ENCODE peak calls at places on chromosome 18, in four cellular contexts. W is K562, P is A549, L is IMR-90. Z is an unnamed sample.

GRCh38 chr18:13520306-13520705 is 206.1 kb downstream of the FAM210A start:
- DNase-seq in W (no peak), P (no peak), L (no peak), Z (no peak)

GRCh38 chr18:2168022-2168421 is 403.3 kb downstream of the METTL4 start:
- DNase-seq in P (no peak), L (no peak), W (no peak), Z (no peak)

GRCh38 chr18:10270160-10270571 is 184.3 kb upstream of the APCDD1 start:
- DNase-seq in P (no peak), W (no peak), L (peak; percentile 44), Z (no peak)

GRCh38 chr18:7090771-7091170 is 26.8 kb downstream of the LAMA1 start:
- DNase-seq in P (no peak), L (peak; percentile 26), W (no peak), Z (no peak)

GRCh38 chr18:26656944-26657536 is 108.7 kb upstream of the KCTD1 start:
- DNase-seq in L (peak; percentile 36), P (peak; percentile 35), W (no peak), Z (peak; percentile 67)

GRCh38 chr18:25950321-25950720 is 140.1 kb downstream of the SS18 start:
- DNase-seq in P (no peak), W (no peak), L (no peak), Z (no peak)

GRCh38 chr18:3058328-3059191 is 45.6 kb upstream of the LPIN2 start:
- DNase-seq in P (no peak), W (no peak), L (no peak), Z (no peak)

GRCh38 chr18:28013064-28013463 is 163.9 kb downstream of the CDH2 start:
- DNase-seq in W (no peak), P (no peak), L (peak; percentile 23), Z (no peak)

GRCh38 chr18:21735452-21736015 is 5.1 kb upstream of the MIB1 start:
- DNase-seq in W (peak; percentile 95), P (no peak), L (peak; percentile 73), Z (no peak)

GRCh38 chr18:75139226-75139911 is 69.6 kb downstream of the PTGR3 start:
- DNase-seq in W (no peak), P (no peak), L (no peak), Z (no peak)

GRCh38 chr18:47448956-47449355 is 197.5 kb upstream of the SKOR2 start:
- DNase-seq in L (no peak), P (no peak), W (no peak), Z (no peak)

GRCh38 chr18:77320960-77321559 is 71.4 kb downstream of the GALR1 start:
- DNase-seq in W (no peak), P (no peak), L (no peak), Z (no peak)

GRCh38 chr18:13141209-13141608 is 77.4 kb upstream of the LDLRAD4 start:
- DNase-seq in L (no peak), P (no peak), W (no peak), Z (no peak)

GRCh38 chr18:67217551-67218166 is 298.9 kb downstream of the DSEL start:
- DNase-seq in P (peak; percentile 1), L (peak; percentile 78), W (peak; percentile 44), Z (peak; percentile 10)

GRCh38 chr18:69787825-69788547 is 159.7 kb downstream of the CD226 start:
- DNase-seq in L (peak; percentile 83), W (peak; percentile 2), P (no peak), Z (no peak)

GRCh38 chr18:8217041-8217564 is 392.1 kb upstream of the RAB12 start:
- DNase-seq in P (no peak), W (no peak), L (peak; percentile 18), Z (no peak)

GRCh38 chr18:10977042-10977441 is 172.3 kb downstream of the PIEZO2 start:
- DNase-seq in P (no peak), W (no peak), L (no peak), Z (no peak)

GRCh38 chr18:80034852-80035406 is 695 bp downstream of the RBFA start:
- DNase-seq in P (no peak), L (no peak), W (no peak), Z (no peak)

GRCh38 chr18:2293109-2293839 is 278.0 kb downstream of the METTL4 start:
- DNase-seq in W (no peak), L (no peak), P (no peak), Z (no peak)

GRCh38 chr18:76765649-76766048 is 56.7 kb upstream of the ZNF236 start:
- DNase-seq in W (no peak), P (no peak), L (no peak), Z (no peak)

GRCh38 chr18:22167091-22167470 is 2.3 kb upstream of the GATA6 start:
- DNase-seq in W (no peak), P (peak; percentile 5), L (no peak), Z (no peak)

GRCh38 chr18:48800479-48800876 is 150.3 kb downstream of the SMAD7 start:
- DNase-seq in L (no peak), P (no peak), W (no peak), Z (no peak)

GRCh38 chr18:22723221-22723620 is 209.9 kb upstream of the RBBP8 start:
- DNase-seq in P (no peak), L (no peak), W (no peak), Z (no peak)

GRCh38 chr18:42274488-42275137 is 319.6 kb downstream of the PIK3C3 start:
- DNase-seq in L (peak; percentile 10), W (no peak), P (no peak), Z (no peak)

GRCh38 chr18:21210278-21210677 is 31.8 kb upstream of the GREB1L start:
- DNase-seq in L (no peak), P (no peak), W (no peak), Z (no peak)

GRCh38 chr18:79366177-79367094 is 29.3 kb upstream of the NFATC1 start:
- DNase-seq in L (peak; percentile 95), W (no peak), P (no peak), Z (no peak)

GRCh38 chr18:985301-985700 is 80.6 kb downstream of the ADCYAP1 start:
- DNase-seq in L (no peak), P (no peak), W (no peak), Z (no peak)

GRCh38 chr18:11783716-11784331 is 67.4 kb upstream of the CHMP1B start:
- DNase-seq in W (no peak), L (no peak), P (no peak), Z (no peak)

GRCh38 chr18:49907346-49907929 is 94.1 kb upstream of the ACAA2 start:
- DNase-seq in W (no peak), L (no peak), P (no peak), Z (no peak)
- TF ChIP-seq BHLHE40 in W (no peak), L (no peak), P (no peak), Z (no peak)

DNA sequence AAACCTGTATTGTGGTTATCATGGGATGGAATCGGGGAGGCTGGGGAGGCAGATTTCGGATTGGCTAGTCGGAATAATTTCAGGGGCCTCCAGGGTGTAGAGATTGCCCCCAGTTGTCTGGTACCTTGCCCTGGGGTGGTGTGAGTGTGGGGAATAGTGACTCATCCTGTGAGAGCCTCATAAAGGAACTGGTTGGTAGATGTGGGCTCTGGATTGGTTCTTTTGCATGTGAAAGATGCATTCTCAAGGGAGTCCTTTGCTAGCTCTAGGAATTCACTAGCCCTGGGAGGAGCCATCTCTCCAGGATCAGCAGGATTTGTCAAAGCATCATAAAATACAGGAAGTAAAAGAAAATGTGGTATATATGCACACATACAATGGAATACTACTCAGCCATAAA is 331.6 kb downstream of the SETBP1 start:
- DNase-seq in L (no peak), W (no peak), P (no peak), Z (no peak)
- TF ChIP-seq BHLHE40 in L (no peak), W (no peak), P (no peak), Z (no peak)

GRCh38 chr18:73235491-73235890 is 367.7 kb upstream of the NETO1 start:
- DNase-seq in L (peak; percentile 97), W (no peak), P (peak; percentile 1), Z (no peak)

GRCh38 chr18:73240899-73241298 is 373.1 kb upstream of the NETO1 start:
- DNase-seq in L (no peak), W (no peak), P (no peak), Z (no peak)

GRCh38 chr18:73232933-73233332 is 365.1 kb upstream of the NETO1 start:
- DNase-seq in P (no peak), L (no peak), W (no peak), Z (no peak)

GRCh38 chr18:73235921-73236320 is 368.1 kb upstream of the NETO1 start:
- DNase-seq in L (peak; percentile 14), W (no peak), P (no peak), Z (no peak)
- TF ChIP-seq BHLHE40 in L (no peak), W (no peak), P (no peak), Z (no peak)

GRCh38 chr18:57930476-57930875 is 113.5 kb upstream of the NEDD4L start:
- DNase-seq in L (no peak), P (no peak), W (peak; percentile 6), Z (no peak)
- TF ChIP-seq BHLHE40 in L (no peak), P (no peak), W (peak; percentile 23), Z (no peak)

Z was measured in HEK293T.